ENCODE peak calls at places on chromosomes 12 and 14, in four cellular contexts. L is esophagus squamous epithelium; C is CD4-positive, CD25-positive, alpha-beta regulatory T cell; G is HCT116. D is an unnamed sample.

GRCh38 chr14:89040080-89040437 is 215.6 kb downstream of the TTC8 start:
- DNase-seq in G (no peak), L (no peak), C (no peak), D (no peak)

GRCh38 chr12:124901003-124901402 is 13.4 kb downstream of the UBC start:
- DNase-seq in C (no peak), G (no peak), L (no peak), D (no peak)

GRCh38 chr14:73460691-73461127 is 2.4 kb upstream of the NUMB start:
- DNase-seq in G (no peak), C (no peak), L (no peak), D (no peak)

GRCh38 chr12:123946152-123946515 is 26.5 kb downstream of the CCDC92 start:
- DNase-seq in C (no peak), L (no peak), G (no peak), D (no peak)

GRCh38 chr14:73258845-73259611 is 21.7 kb downstream of the PAPLN start:
- DNase-seq in L (no peak), G (no peak), C (no peak), D (no peak)

GRCh38 chr14:99273025-99273723 is 1.2 kb upstream of the BCL11B start:
- DNase-seq in C (no peak), L (no peak), G (no peak), D (no peak)

GRCh38 chr14:66595394-66595793 is 87.4 kb downstream of the GPHN start:
- DNase-seq in C (no peak), G (no peak), L (no peak), D (no peak)

GRCh38 chr12:96985515-96986362 is 78.7 kb downstream of the NEDD1 start:
- DNase-seq in G (peak; percentile 6), L (no peak), C (peak; percentile 5), D (no peak)

GRCh38 chr12:78209851-78210493 is 379.3 kb downstream of the NAV3 start:
- DNase-seq in G (no peak), L (no peak), C (no peak), D (no peak)

GRCh38 chr12:113939867-113940266 is 26.3 kb downstream of the RBM19 start:
- DNase-seq in L (no peak), C (no peak), G (no peak), D (no peak)

GRCh38 chr12:49609875-49610154 is 4.4 kb upstream of the FAM186B start:
- DNase-seq in G (no peak), C (no peak), L (no peak), D (no peak)

GRCh38 chr14:103694572-103695026 is 20.7 kb downstream of the XRCC3 start:
- DNase-seq in G (no peak), C (no peak), L (no peak), D (no peak)

GRCh38 chr14:33922125-33922524 is 28.7 kb downstream of the EGLN3 start:
- DNase-seq in G (no peak), L (no peak), C (no peak), D (no peak)

GRCh38 chr12:57637364-57637763 is 4.4 kb upstream of the B4GALNT1 start:
- DNase-seq in L (no peak), G (no peak), C (no peak), D (no peak)

GRCh38 chr14:67444395-67444794 is 32.4 kb upstream of the PLEK2 start:
- DNase-seq in G (no peak), L (no peak), C (no peak), D (no peak)

DNA sequence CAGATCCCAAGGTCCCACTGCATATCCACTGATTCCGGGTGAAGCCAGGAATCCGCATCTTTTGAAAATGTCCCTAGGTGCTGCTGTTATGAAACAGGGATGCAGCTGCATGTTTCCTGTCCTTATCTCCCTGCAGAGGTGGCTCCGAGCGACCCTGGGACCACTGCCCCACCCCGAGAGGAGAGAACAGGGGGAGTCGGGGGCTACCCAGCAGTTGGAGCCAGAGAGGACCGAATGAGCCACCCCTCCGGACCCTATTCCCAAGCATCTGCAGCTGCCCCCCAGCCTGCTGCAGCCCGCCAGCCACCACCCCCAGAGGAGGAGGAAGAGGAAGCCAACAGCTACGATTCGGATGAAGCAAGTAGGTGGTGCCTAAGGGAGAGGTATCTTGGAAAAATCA is 30.3 kb upstream of the OAS1 start:
- DNase-seq in C (no peak), L (no peak), G (no peak), D (no peak)
- H3K27me3 ChIP-seq in C (peaks cover 27% of the 10 kb centered on the region), L (no peaks in the 10 kb centered on the region), G (peaks cover 96% of the 10 kb centered on the region), D (peaks cover 3% of the 10 kb centered on the region)

GRCh38 chr12:118271199-118271598 is 101.5 kb downstream of the TAOK3 start:
- DNase-seq in L (no peak), C (no peak), G (no peak), D (no peak)

GRCh38 chr12:118274066-118274465 is 98.6 kb downstream of the TAOK3 start:
- DNase-seq in G (no peak), L (no peak), C (no peak), D (no peak)

DNA sequence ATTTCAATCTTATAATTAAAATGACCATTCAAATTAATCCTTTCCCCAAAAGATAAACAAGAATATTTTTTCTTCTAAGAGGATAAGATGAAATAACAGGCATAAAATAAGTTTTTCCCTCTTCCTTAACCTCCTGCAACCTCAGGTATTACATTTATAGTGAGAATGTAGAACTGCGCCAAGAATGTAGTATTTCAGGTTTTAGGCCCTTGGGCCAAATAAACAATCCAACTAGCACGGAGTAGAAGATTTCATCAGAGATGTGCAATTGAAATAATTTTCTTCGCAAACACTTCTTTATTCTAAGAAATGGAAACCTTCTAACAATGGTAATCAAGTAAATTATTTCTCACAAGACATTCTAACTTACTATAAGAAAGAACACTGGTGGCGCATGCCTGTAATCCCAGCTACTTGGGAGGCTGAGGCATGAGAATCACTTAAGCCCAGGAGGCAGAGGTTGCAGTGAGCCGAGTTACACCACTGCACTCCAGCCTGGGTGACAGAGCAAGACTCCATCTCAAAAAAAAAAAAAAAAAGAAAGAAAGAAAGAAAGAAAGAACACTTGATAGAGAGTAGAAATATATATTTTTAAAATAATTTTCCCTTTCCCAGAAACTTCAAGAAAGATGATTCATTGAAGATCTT is 100.8 kb downstream of the TAOK3 start:
- DNase-seq in C (no peak), L (no peak), G (no peak), D (no peak)
- H3K27ac ChIP-seq in C (no peak overlapping the region), L (peak overlapping the region; percentile 50), G (peak overlapping the region; percentile 24), D (no peak overlapping the region)

GRCh38 chr12:2963154-2963759 is 4.1 kb downstream of the TEAD4 start:
- DNase-seq in C (no peak), G (no peak), L (no peak), D (no peak)
- H3K4me3 ChIP-seq in C (no peak overlapping the region), G (no peak overlapping the region), L (no peak overlapping the region), D (no peak overlapping the region)

GRCh38 chr12:101238806-101239329 is 28.8 kb upstream of the SLC5A8 start:
- DNase-seq in L (no peak), G (no peak), C (no peak), D (no peak)

GRCh38 chr12:101243616-101244015 is 33.6 kb upstream of the SLC5A8 start:
- DNase-seq in C (no peak), L (no peak), G (no peak), D (no peak)

GRCh38 chr12:101243074-101243473 is 33.0 kb upstream of the SLC5A8 start:
- DNase-seq in G (no peak), C (no peak), L (no peak), D (no peak)
- H3K27me3 ChIP-seq in G (no peaks in the 10 kb centered on the region), C (no peaks in the 10 kb centered on the region), L (no peaks in the 10 kb centered on the region), D (no peaks in the 10 kb centered on the region)

DNA sequence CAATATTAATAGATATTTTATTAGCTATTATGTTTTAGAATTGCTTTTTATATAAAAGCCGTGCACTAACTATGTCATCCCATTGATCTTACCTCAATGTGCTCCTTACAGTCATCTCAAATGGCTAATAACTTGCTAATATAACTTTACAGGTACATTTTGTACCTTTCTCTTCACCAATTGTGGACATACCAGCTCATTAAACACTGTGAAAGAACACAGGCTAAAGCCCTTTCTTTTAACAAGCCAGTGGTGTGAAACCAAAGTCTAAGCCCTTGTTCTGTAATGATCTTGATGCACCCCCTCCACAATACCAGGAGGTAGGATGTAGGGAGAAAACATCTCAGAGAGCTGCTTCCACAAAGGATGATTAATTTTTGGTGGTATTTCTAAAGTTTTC is 675.3 kb upstream of the USP15 start:
- DNase-seq in C (no peak), G (no peak), L (no peak), D (no peak)
- H3K27ac ChIP-seq in C (no peak overlapping the region), G (no peak overlapping the region), L (no peak overlapping the region), D (no peak overlapping the region)

DNA sequence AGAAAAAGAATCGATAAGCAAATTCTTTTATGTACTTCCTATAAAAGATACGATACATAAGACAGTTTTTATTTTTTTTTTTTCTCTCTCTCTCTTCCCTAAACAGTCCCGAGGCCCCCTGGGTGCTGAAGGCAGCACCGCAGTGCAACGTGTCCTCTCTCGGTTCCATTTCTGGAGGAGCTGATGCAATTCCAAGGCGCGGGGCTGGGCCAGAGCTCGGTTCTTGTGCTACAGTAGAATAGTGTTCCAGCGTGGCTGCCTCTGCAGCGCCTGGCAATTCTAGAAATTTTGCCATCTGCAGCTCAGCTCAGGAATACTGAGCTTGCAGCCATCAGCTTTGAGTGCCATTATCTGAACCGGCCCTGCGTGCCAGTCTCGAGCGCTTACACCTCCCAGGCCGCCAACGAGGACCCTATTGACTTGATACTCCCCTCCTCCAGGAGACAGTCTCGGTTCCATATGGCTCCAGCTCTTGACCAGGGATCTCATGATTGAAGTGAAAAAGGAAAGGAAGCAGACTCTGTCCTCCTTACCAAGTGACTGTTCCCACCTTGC is 630 bp downstream of the ALDH1L2 start:
- DNase-seq in L (no peak), C (no peak), G (no peak), D (peak; percentile 45)
- H3K4me3 ChIP-seq in L (peak overlapping the region; percentile 32), C (no peak overlapping the region), G (peak overlapping the region; percentile 34), D (peak overlapping the region; percentile 97)